ENCODE peak calls at places on chromosome X, in five cellular contexts. K is fibroblast of the conjunctiva; Q is activated naive CD4-positive, alpha-beta T cell; T is fibroblast of lung; N is NCI-H226. A is an unnamed sample.

GRCh38 chrX:66489339-66489738 is 149.5 kb downstream of the EDA2R start:
- DNase-seq in N (no peak), K (no peak), T (no peak), Q (no peak), A (no peak)

GRCh38 chrX:105822138-105823091 is at the start of gene NRK:
- DNase-seq in T (peak; percentile 31), Q (no peak), K (no peak), N (no peak), A (peak; percentile 5)

GRCh38 chrX:40282901-40283674 is 185.3 kb upstream of the BCOR start:
- DNase-seq in T (peak; percentile 34), K (peak; percentile 29), Q (no peak), N (no peak), A (no peak)

GRCh38 chrX:107420571-107420970 is 28.9 kb upstream of the FRMPD3 start:
- DNase-seq in Q (no peak), N (no peak), K (no peak), T (no peak), A (no peak)

GRCh38 chrX:35622021-35622420 is 176.1 kb upstream of the MAGEB16 start:
- DNase-seq in Q (no peak), K (no peak), T (no peak), N (no peak), A (no peak)

GRCh38 chrX:127459784-127460183 is 592.4 kb downstream of the ACTRT1 start:
- DNase-seq in T (no peak), K (no peak), N (no peak), Q (no peak), A (no peak)

GRCh38 chrX:34764842-34765241 is 107.8 kb upstream of the TMEM47 start:
- DNase-seq in N (no peak), T (no peak), K (no peak), Q (no peak), A (no peak)

GRCh38 chrX:129577473-129577872 is 37.4 kb downstream of the OCRL start:
- DNase-seq in K (peak; percentile 75), Q (no peak), T (peak; percentile 77), N (peak; percentile 53), A (peak; percentile 87)

GRCh38 chrX:55783723-55784122 is 66.2 kb downstream of the RRAGB start:
- DNase-seq in T (no peak), K (no peak), N (no peak), Q (no peak), A (no peak)

GRCh38 chrX:150198776-150199175 is 164.3 kb upstream of the MAMLD1 start:
- DNase-seq in T (no peak), K (no peak), Q (no peak), N (no peak), A (no peak)

GRCh38 chrX:70183091-70183490 is 5.8 kb downstream of the DGAT2L6 start:
- DNase-seq in T (no peak), Q (no peak), K (no peak), N (peak; percentile 47), A (no peak)

GRCh38 chrX:482192-482701 is 95.5 kb upstream of the PPP2R3B start:
- DNase-seq in K (no peak), T (no peak), Q (no peak), N (no peak), A (no peak)

GRCh38 chrX:39900788-39901170 is 197.0 kb downstream of the BCOR start:
- DNase-seq in T (no peak), Q (no peak), N (no peak), K (no peak), A (no peak)

GRCh38 chrX:30668581-30668980 is 15.4 kb downstream of the GK start:
- DNase-seq in T (no peak), N (no peak), Q (no peak), K (no peak), A (no peak)

GRCh38 chrX:136810493-136810892 is 29.8 kb upstream of the ARHGEF6 start:
- DNase-seq in T (no peak), Q (no peak), N (no peak), K (no peak), A (no peak)

GRCh38 chrX:63835361-63835760 is 50.3 kb upstream of the ARHGEF9 start:
- DNase-seq in T (no peak), Q (no peak), K (no peak), N (peak; percentile 11), A (no peak)

GRCh38 chrX:65574356-65574755 is 39.8 kb upstream of the LAS1L start:
- DNase-seq in Q (no peak), N (no peak), T (no peak), K (no peak), A (no peak)

GRCh38 chrX:73922856-73923429 is 359.9 kb downstream of the CHIC1 start:
- DNase-seq in N (peak; percentile 7), K (no peak), Q (no peak), T (peak; percentile 23), A (no peak)

GRCh38 chrX:7925867-7926472 is 1.2 kb downstream of the PNPLA4 start:
- DNase-seq in Q (peak; percentile 13), T (peak; percentile 71), K (peak; percentile 72), N (peak; percentile 4), A (peak; percentile 69)